ENCODE peak calls at places on chromosomes 12 and 14, in five cellular contexts. V is CD4-positive, alpha-beta T cell; I is epithelial cell of esophagus; D is CD8-positive, alpha-beta T cell; P is pancreas. N is an unnamed sample.

GRCh38 chr12:11269607-11270006 is at the start of gene PRB3:
- DNase-seq in V (no peak), I (no peak), D (no peak), P (no peak), N (no peak)

GRCh38 chr14:47259796-47260195 is 415.6 kb downstream of the MDGA2 start:
- DNase-seq in V (no peak), I (no peak), D (no peak), P (no peak), N (no peak)

GRCh38 chr12:112987561-112987960 is 9.2 kb downstream of the OAS2 start:
- DNase-seq in V (no peak), I (no peak), D (peak; percentile 5), P (no peak), N (no peak)

GRCh38 chr14:103385994-103386491 is 828 bp downstream of the MARK3 start:
- DNase-seq in V (peak; percentile 16), I (peak; percentile 24), D (peak; percentile 58), P (peak; percentile 50), N (peak; percentile 12)

GRCh38 chr14:89165189-89165809 is 251.7 kb downstream of the FOXN3 start:
- DNase-seq in V (no peak), I (no peak), D (no peak), P (no peak), N (no peak)

GRCh38 chr14:75315143-75315542 is 36.5 kb downstream of the FOS start:
- DNase-seq in V (no peak), I (peak; percentile 13), D (no peak), P (peak; percentile 44), N (no peak)

GRCh38 chr14:72243309-72243708 is 311.1 kb downstream of the RGS6 start:
- DNase-seq in V (no peak), I (no peak), D (no peak), P (no peak), N (no peak)

GRCh38 chr12:122646568-122647220 is 56.5 kb downstream of the HCAR2 start:
- DNase-seq in V (peak; percentile 8), I (peak; percentile 77), D (no peak), P (no peak), N (no peak)

GRCh38 chr12:510071-510825 is 50.5 kb downstream of the B4GALNT3 start:
- DNase-seq in V (no peak), I (peak; percentile 72), D (no peak), P (peak; percentile 38), N (peak; percentile 22)

GRCh38 chr12:65656904-65657351 is 167.4 kb upstream of the HMGA2 start:
- DNase-seq in V (no peak), I (peak; percentile 95), D (no peak), P (no peak), N (no peak)

GRCh38 chr14:42532194-42532593 is 925.5 kb downstream of the LRFN5 start:
- DNase-seq in V (no peak), I (no peak), D (no peak), P (no peak), N (no peak)

GRCh38 chr14:73785336-73785833 is 66.2 kb upstream of the PTGR2 start:
- DNase-seq in V (no peak), I (peak; percentile 50), D (no peak), P (peak; percentile 39), N (no peak)

GRCh38 chr14:63088865-63089264 is 43.6 kb upstream of the KCNH5 start:
- DNase-seq in V (no peak), I (no peak), D (no peak), P (no peak), N (no peak)

GRCh38 chr12:72471806-72472205 is 199.6 kb downstream of the TRHDE start:
- DNase-seq in V (no peak), I (no peak), D (no peak), P (no peak), N (no peak)

GRCh38 chr12:91926810-91927209 is 218.8 kb downstream of the BTG1 start:
- DNase-seq in V (no peak), I (peak; percentile 76), D (no peak), P (no peak), N (no peak)

GRCh38 chr12:77120156-77120555 is 54.8 kb upstream of the E2F7 start:
- DNase-seq in V (no peak), I (peak; percentile 50), D (no peak), P (no peak), N (no peak)

GRCh38 chr14:76175942-76176341 is 24.2 kb downstream of the GPATCH2L start:
- DNase-seq in V (no peak), I (no peak), D (no peak), P (no peak), N (no peak)

GRCh38 chr12:69468237-69469026 is 1.8 kb upstream of the FRS2 start:
- DNase-seq in V (no peak), I (peak; percentile 71), D (no peak), P (no peak), N (no peak)

GRCh38 chr14:95681153-95681552 is 5.1 kb upstream of the TCL1B start:
- DNase-seq in V (no peak), I (no peak), D (no peak), P (no peak), N (no peak)

GRCh38 chr12:116125084-116125483 is 152.4 kb downstream of the MED13L start:
- DNase-seq in V (no peak), I (no peak), D (no peak), P (no peak), N (no peak)

GRCh38 chr14:50340945-50341344 is 28.8 kb downstream of the DMAC2L start:
- DNase-seq in V (no peak), I (no peak), D (no peak), P (no peak), N (no peak)

GRCh38 chr14:50340045-50340444 is 27.9 kb downstream of the DMAC2L start:
- DNase-seq in V (no peak), I (no peak), D (no peak), P (no peak), N (no peak)

GRCh38 chr14:50344116-50344775 is 32.1 kb downstream of the DMAC2L start:
- DNase-seq in V (no peak), I (peak; percentile 80), D (no peak), P (no peak), N (no peak)

GRCh38 chr14:50343424-50343823 is 31.3 kb downstream of the DMAC2L start:
- DNase-seq in V (no peak), I (no peak), D (no peak), P (no peak), N (no peak)

DNA sequence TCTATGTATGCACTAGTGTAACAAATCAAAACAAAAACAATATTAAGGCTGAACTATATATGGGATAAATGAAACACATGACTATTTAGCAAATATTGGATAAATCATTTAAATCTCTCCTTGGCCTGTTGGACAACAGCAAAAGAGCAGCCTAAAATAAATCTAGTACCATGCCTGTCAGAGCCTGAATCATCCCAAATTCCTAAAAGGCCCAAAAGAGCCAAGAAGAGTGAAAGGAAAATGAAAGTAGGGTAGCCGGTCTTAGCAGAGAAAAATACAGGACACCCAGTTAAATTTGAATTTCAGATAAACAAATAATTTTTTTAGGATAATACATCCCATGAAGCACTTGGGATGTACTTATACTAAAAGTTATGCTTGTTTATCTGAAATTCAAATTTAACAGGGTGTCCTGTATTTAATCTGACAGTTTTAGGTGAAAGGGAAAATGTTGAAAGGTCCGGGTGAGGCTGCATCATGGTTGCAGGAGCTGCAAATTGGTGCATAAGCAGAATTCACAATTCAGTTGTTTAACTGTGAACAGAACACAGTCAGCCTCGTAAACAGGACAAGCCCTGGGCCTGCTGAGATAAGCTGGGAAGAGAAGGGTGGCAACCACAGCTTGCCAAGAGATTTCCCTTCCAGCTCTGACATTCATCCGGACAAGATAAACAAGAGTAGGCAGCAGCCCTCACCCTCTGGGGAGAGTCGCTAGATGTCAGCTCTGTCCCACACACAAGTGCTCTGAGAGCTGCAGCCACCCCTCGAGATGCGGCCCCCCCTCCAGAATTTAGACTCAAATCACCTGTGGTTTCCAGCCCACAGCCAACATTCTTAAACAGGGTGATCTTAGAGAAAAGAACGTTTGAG is 30.3 kb downstream of the DMAC2L start:
- DNase-seq in V (no peak), I (peak; percentile 68), D (peak; percentile 64), P (peak; percentile 51), N (no peak)
- TF ChIP-seq CTCF in V (peak; percentile 13), I (peak; percentile 45), D (no peak), P (no peak), N (no peak)

GRCh38 chr12:5973461-5974115 is 28.5 kb upstream of the ANO2 start:
- DNase-seq in V (no peak), I (no peak), D (no peak), P (no peak), N (no peak)

GRCh38 chr12:5967645-5968415 is 22.8 kb upstream of the ANO2 start:
- DNase-seq in V (no peak), I (no peak), D (no peak), P (no peak), N (no peak)

GRCh38 chr12:5971194-5971850 is 26.3 kb upstream of the ANO2 start:
- DNase-seq in V (no peak), I (no peak), D (no peak), P (no peak), N (no peak)

GRCh38 chr12:5969156-5969973 is 24.3 kb upstream of the ANO2 start:
- DNase-seq in V (no peak), I (no peak), D (no peak), P (no peak), N (no peak)

GRCh38 chr12:5969974-5970690 is 25.1 kb upstream of the ANO2 start:
- DNase-seq in V (no peak), I (no peak), D (no peak), P (no peak), N (no peak)
- TF ChIP-seq CTCF in V (no peak), I (no peak), D (no peak), P (no peak), N (peak; percentile 15)

GRCh38 chr12:45214071-45214470 is 1.8 kb upstream of the ANO6 start:
- DNase-seq in V (no peak), I (no peak), D (no peak), P (no peak), N (no peak)

GRCh38 chr12:45216983-45217485 is 1.1 kb downstream of the ANO6 start:
- DNase-seq in V (no peak), I (no peak), D (no peak), P (no peak), N (no peak)

GRCh38 chr12:45214739-45215418 is 1.0 kb upstream of the ANO6 start:
- DNase-seq in V (no peak), I (peak; percentile 18), D (no peak), P (peak; percentile 29), N (no peak)

GRCh38 chr12:45216297-45216982 is 545 bp downstream of the ANO6 start:
- DNase-seq in V (peak; percentile 27), I (peak; percentile 59), D (peak; percentile 71), P (peak; percentile 55), N (peak; percentile 58)

GRCh38 chr12:45215419-45216296 is at the start of gene ANO6:
- DNase-seq in V (peak; percentile 71), I (peak; percentile 91), D (peak; percentile 80), P (peak; percentile 88), N (peak; percentile 79)
- TF ChIP-seq CTCF in V (peak; percentile 53), I (peak; percentile 28), D (no peak), P (no peak), N (peak; percentile 50)

DNA sequence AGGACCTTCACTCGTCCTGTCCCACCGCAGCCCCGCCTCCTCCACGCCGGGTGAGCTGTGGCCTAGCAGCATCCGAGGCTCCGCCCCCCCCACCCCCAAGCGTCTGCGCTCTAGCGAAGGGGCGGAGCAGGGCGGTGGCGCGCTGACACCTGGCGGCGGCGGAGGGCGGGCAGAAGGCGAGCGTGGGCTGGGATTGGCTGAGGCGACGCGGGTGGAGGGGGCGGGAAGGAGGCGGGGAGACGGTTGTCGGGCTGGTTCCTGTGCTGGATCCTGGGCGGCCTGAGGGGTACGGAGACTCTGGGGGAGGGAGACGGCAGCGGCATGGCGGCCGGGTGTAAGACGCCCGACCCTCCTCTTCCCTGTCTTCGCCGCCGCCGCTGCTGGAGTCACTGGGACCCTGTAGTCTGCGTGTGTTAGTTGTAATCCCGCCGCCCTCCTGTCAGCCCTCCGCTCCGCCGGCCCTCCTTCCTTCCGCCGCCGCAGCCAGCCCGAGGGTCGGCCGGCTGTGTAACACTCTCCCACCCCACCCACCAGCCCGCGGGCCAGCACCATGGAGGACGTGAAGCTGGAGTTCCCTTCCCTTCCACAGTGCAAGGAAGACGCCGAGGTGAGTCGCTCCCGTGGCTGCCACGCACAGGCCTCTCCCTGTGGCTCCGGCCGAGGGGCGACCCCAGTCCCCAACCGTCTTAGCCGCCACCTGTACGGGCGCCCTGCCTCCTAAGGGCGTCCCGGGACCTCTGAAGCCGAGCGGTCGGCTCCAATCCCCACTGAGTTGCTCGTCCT is at the start of gene STYX:
- DNase-seq in V (peak; percentile 98), I (peak; percentile 99), D (peak; percentile 98), P (peak; percentile 99), N (peak; percentile 96)
- TF ChIP-seq CTCF in V (no peak), I (no peak), D (no peak), P (peak; percentile 24), N (no peak)